ENCODE peak calls at places on chromosomes 6 and 20, in seven cellular contexts. E, H, W, Z, P, D and K are unnamed samples.

GRCh38 chr6:117547688-117548621 is 54.4 kb downstream of the GOPC start:
- DNase-seq in Z (peak; percentile 58), P (peak; percentile 60), W (no peak), E (no peak), H (peak; percentile 65), D (no peak), K (peak; percentile 40)

GRCh38 chr20:20363449-20364015 is 4.4 kb upstream of the INSM1 start:
- DNase-seq in W (peak; percentile 16), P (peak; percentile 75), E (no peak), Z (no peak), H (no peak), D (no peak), K (peak; percentile 67)

GRCh38 chr6:142685852-142686718 is 258.9 kb downstream of the HIVEP2 start:
- DNase-seq in D (no peak), H (no peak), W (no peak), E (no peak), P (no peak), Z (no peak), K (no peak)

GRCh38 chr20:7980332-7981046 is 39.1 kb downstream of the TMX4 start:
- DNase-seq in D (no peak), W (no peak), H (peak; percentile 34), Z (peak; percentile 21), P (peak; percentile 53), E (peak; percentile 54), K (no peak)

GRCh38 chr6:16635810-16636602 is 125.3 kb downstream of the ATXN1 start:
- DNase-seq in W (no peak), H (peak; percentile 92), E (no peak), D (no peak), Z (no peak), P (peak; percentile 63), K (no peak)

GRCh38 chr6:27038498-27038897 is 209.0 kb upstream of the PRSS16 start:
- DNase-seq in E (no peak), P (no peak), W (no peak), Z (no peak), H (no peak), D (no peak), K (no peak)

GRCh38 chr6:124770784-124771183 is 191.5 kb upstream of the RNF217 start:
- DNase-seq in P (no peak), E (no peak), D (no peak), H (no peak), Z (no peak), W (no peak), K (no peak)

GRCh38 chr6:146339716-146340115 is 203.9 kb upstream of the RAB32 start:
- DNase-seq in H (peak; percentile 83), E (no peak), W (no peak), Z (no peak), P (no peak), D (no peak), K (no peak)

GRCh38 chr6:159351707-159352106 is 182.5 kb downstream of the FNDC1 start:
- DNase-seq in P (no peak), Z (no peak), D (no peak), W (no peak), E (no peak), H (no peak), K (no peak)

GRCh38 chr6:144415014-144415413 is 129.9 kb downstream of the UTRN start:
- DNase-seq in P (no peak), E (no peak), Z (no peak), H (peak; percentile 89), D (no peak), W (no peak), K (no peak)

GRCh38 chr6:56368484-56368883 is 121.1 kb upstream of the COL21A1 start:
- DNase-seq in D (no peak), E (no peak), H (peak; percentile 69), W (no peak), Z (no peak), P (no peak), K (no peak)

GRCh38 chr20:41047279-41047974 is 18.8 kb downstream of the TOP1 start:
- DNase-seq in P (no peak), E (no peak), W (no peak), Z (no peak), H (no peak), D (no peak), K (no peak)

GRCh38 chr6:156994215-156995076 is 217.3 kb downstream of the ARID1B start:
- DNase-seq in H (no peak), W (no peak), Z (no peak), D (no peak), E (no peak), P (peak; percentile 49), K (peak; percentile 31)

GRCh38 chr20:50379049-50379990 is 130.9 kb upstream of the PTPN1 start:
- DNase-seq in Z (no peak), P (no peak), E (no peak), W (no peak), D (peak; percentile 14), H (peak; percentile 48), K (peak; percentile 88)

GRCh38 chr6:1658212-1659005 is 48.7 kb downstream of the FOXC1 start:
- DNase-seq in H (no peak), D (no peak), P (no peak), W (no peak), E (no peak), Z (no peak), K (no peak)

GRCh38 chr20:23305098-23305497 is 45.5 kb upstream of the NXT1 start:
- DNase-seq in W (no peak), P (no peak), Z (no peak), H (peak; percentile 45), D (no peak), E (no peak), K (no peak)

GRCh38 chr6:149236584-149236983 is 80.9 kb upstream of the TAB2 start:
- DNase-seq in H (peak; percentile 90), D (no peak), Z (no peak), E (no peak), P (no peak), W (no peak), K (no peak)